ENCODE peak calls at places on chromosomes 13 and 19, in ten cellular contexts. M, I, L, K, N, X, H, O, C and S are unnamed samples.

GRCh38 chr13:89688908-89689307 is 1658.6 kb upstream of the MIR17HG start:
- DNase-seq in M (no peak), L (no peak), N (peak; percentile 26), X (no peak), K (no peak), C (no peak), I (no peak), H (peak; percentile 67), O (no peak), S (no peak)

GRCh38 chr13:72960541-72960940 is 98.3 kb upstream of the KLF5 start:
- DNase-seq in N (no peak), I (no peak), K (no peak), L (no peak), X (no peak), M (no peak), H (no peak), O (no peak), C (no peak), S (no peak)

GRCh38 chr19:23772668-23773063 is 14.0 kb upstream of the ZNF681 start:
- DNase-seq in C (no peak), M (no peak), K (no peak), O (no peak), N (no peak), H (no peak), X (no peak), I (no peak), L (no peak), S (peak; percentile 21)

GRCh38 chr13:27359203-27359821 is 65.1 kb upstream of the GTF3A start:
- DNase-seq in X (no peak), H (peak; percentile 81), K (no peak), L (peak; percentile 22), M (peak; percentile 49), I (no peak), N (peak; percentile 60), O (peak; percentile 77), C (peak; percentile 64), S (peak; percentile 68)

GRCh38 chr19:8609210-8610040 is 1.1 kb downstream of the ADAMTS10 start:
- DNase-seq in I (no peak), O (peak; percentile 68), N (peak; percentile 36), M (peak; percentile 77), C (peak; percentile 81), K (no peak), L (no peak), X (peak; percentile 35), H (peak; percentile 40), S (peak; percentile 78)

GRCh38 chr19:14066139-14066538 is 4.3 kb upstream of the PALM3 start:
- DNase-seq in K (no peak), O (no peak), X (no peak), L (no peak), M (no peak), N (no peak), C (no peak), H (no peak), I (no peak), S (no peak)

GRCh38 chr19:21092107-21092506 is 10.1 kb downstream of the ZNF714 start:
- DNase-seq in I (no peak), K (peak; percentile 3), O (no peak), L (no peak), X (no peak), H (no peak), N (no peak), C (no peak), M (no peak), S (no peak)

GRCh38 chr19:14795078-14795721 is 16.8 kb upstream of the ADGRE2 start:
- DNase-seq in I (no peak), O (no peak), H (no peak), M (no peak), N (peak; percentile 38), L (no peak), C (no peak), K (no peak), X (no peak), S (peak; percentile 38)

DNA sequence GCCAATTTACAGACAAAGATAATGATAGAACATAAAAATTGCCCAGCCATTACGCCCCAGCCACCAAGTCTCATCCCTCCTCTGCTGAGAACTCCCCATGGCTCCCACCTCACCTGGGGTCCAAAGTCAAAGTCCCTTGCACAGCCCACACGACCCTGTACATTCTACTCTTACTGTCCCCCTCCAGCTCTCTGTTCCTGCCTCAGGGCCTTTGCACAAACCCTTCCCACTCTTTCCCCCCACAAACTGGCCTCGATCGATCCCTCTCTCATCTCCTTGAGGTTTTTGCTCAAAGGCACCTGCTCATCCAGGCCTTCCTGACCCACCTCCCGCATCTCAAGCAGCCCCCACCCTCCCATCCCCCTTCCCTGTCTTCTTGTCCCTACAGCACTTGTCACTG is 1.3 kb downstream of the DOCK6 start:
- DNase-seq in C (no peak), K (no peak), I (no peak), O (no peak), H (no peak), N (no peak), M (no peak), X (no peak), L (no peak), S (no peak)
- H3K4me3 ChIP-seq in C (no peak overlapping the region), K (no peak overlapping the region), I (no peak overlapping the region), O (no peak overlapping the region), H (no peak overlapping the region), N (peak overlapping the region; percentile 84), M (no peak overlapping the region), X (peak overlapping the region; percentile 98), L (no peak overlapping the region), S (peak overlapping the region; percentile 97)

DNA sequence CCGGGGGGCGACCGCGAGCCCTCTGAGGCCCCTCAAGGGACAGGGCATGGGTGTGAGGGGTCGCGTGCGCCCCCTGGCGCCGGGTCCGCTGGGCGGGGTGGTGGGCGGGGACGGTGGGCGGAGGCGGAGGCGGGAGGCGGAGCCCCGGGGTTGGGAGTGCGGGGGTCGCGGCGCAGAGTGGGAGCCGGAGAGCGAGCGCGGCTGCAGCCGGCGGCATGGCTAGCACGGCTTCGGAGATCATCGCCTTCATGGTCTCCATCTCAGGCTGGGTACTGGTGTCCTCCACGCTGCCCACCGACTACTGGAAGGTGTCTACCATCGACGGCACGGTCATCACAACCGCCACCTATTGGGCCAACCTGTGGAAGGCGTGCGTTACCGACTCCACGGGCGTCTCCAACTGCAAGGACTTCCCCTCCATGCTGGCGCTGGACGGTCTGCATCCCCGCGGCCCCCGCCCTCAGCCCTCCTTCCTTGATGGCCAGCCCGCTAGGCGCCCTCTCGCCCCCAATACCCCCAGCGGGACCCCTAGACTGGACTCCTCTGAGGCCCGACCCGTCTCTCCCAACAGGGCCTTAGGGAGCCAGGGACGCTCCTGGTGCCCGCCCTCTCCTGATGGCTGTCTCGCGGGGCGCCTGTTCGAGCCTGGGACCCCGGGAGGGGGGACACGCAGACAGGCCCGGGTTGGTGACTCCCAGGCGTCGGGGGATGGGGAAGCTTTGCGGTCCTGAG is at the start of gene CLDN10:
- DNase-seq in O (peak; percentile 52), L (peak; percentile 32), C (no peak), X (no peak), I (no peak), N (peak; percentile 22), K (no peak), H (peak; percentile 26), M (peak; percentile 77), S (no peak)
- H3K27me3 ChIP-seq in O (peaks cover 36% of the 10 kb centered on the region), L (no peaks in the 10 kb centered on the region), C (peaks cover 6% of the 10 kb centered on the region), X (no peaks in the 10 kb centered on the region), I (peaks cover 82% of the 10 kb centered on the region), N (no peaks in the 10 kb centered on the region), K (peaks cover 35% of the 10 kb centered on the region), H (no peaks in the 10 kb centered on the region), M (peaks cover 74% of the 10 kb centered on the region), S (peaks cover 21% of the 10 kb centered on the region)

GRCh38 chr19:1431759-1432506 is 6.3 kb upstream of the RPS15 start:
- DNase-seq in K (no peak), C (no peak), X (no peak), L (no peak), N (no peak), I (no peak), M (no peak), O (no peak), H (no peak), S (no peak)

GRCh38 chr19:1429750-1430149 is 8.4 kb upstream of the RPS15 start:
- DNase-seq in M (no peak), H (peak; percentile 89), L (no peak), O (no peak), X (no peak), C (no peak), K (no peak), N (no peak), I (no peak), S (no peak)

GRCh38 chr19:1428738-1429391 is 9.3 kb upstream of the RPS15 start:
- DNase-seq in I (no peak), L (no peak), C (no peak), O (no peak), M (no peak), K (no peak), X (no peak), N (no peak), H (peak; percentile 53), S (no peak)

GRCh38 chr19:1432507-1432887 is 5.7 kb upstream of the RPS15 start:
- DNase-seq in C (no peak), M (no peak), N (no peak), O (no peak), L (no peak), K (no peak), X (no peak), H (no peak), I (no peak), S (no peak)

DNA sequence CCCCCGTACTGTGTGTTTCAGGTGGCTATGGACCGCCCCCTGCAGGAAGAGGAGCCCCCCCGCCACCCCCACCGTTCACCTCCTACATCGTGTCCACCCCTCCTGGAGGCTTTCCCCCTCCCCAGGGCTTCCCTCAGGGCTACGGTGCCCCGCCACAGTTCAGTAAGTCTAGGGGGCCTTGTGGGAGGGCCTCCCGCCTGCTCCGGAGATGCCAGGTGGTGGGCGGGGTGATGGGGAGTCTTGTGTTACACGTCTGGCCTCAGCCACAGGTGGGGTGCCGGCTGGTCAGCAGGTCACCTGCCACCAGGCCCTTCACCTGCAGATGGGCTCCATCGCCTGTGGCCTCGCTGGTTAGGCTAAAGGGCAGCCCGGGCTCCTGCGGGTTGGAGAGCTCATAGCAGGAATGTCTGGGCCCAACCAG is 8.0 kb upstream of the RPS15 start:
- DNase-seq in L (no peak), N (no peak), M (no peak), X (no peak), I (no peak), C (no peak), O (no peak), H (no peak), K (no peak), S (no peak)
- H3K36me3 ChIP-seq in L (peaks cover 8% of the 10 kb centered on the region), N (peaks cover 75% of the 10 kb centered on the region), M (peaks cover 50% of the 10 kb centered on the region), X (peaks cover 28% of the 10 kb centered on the region), I (peaks cover 29% of the 10 kb centered on the region), C (peaks cover 84% of the 10 kb centered on the region), O (peaks cover 24% of the 10 kb centered on the region), H (no peaks in the 10 kb centered on the region), K (peaks cover 55% of the 10 kb centered on the region), S (peaks cover 82% of the 10 kb centered on the region)

GRCh38 chr19:3508771-3509535 is 2.8 kb downstream of the FZR1 start:
- DNase-seq in M (no peak), L (no peak), H (no peak), C (peak; percentile 6), X (no peak), O (no peak), N (no peak), K (no peak), I (no peak), S (no peak)

GRCh38 chr19:3506384-3507340 is 551 bp downstream of the FZR1 start:
- DNase-seq in C (peak; percentile 9), H (peak; percentile 39), M (no peak), N (peak; percentile 30), X (no peak), L (peak; percentile 17), I (peak; percentile 24), K (no peak), O (peak; percentile 43), S (no peak)

GRCh38 chr19:3505598-3506383 is at the start of gene FZR1:
- DNase-seq in H (peak; percentile 99), K (peak; percentile 87), N (peak; percentile 100), L (peak; percentile 100), M (peak; percentile 96), X (peak; percentile 98), O (peak; percentile 99), C (peak; percentile 98), I (peak; percentile 93), S (peak; percentile 99)

GRCh38 chr19:3509566-3509989 is 3.5 kb downstream of the FZR1 start:
- DNase-seq in H (no peak), N (no peak), L (no peak), X (no peak), C (peak; percentile 68), M (no peak), I (no peak), K (no peak), O (no peak), S (no peak)

GRCh38 chr19:3507371-3508120 is 1.4 kb downstream of the FZR1 start:
- DNase-seq in O (peak; percentile 28), M (no peak), I (no peak), K (no peak), N (no peak), C (no peak), X (no peak), L (no peak), H (peak; percentile 21), S (peak; percentile 61)
- H3K4me3 ChIP-seq in O (peak overlapping the region; percentile 98), M (peak overlapping the region; percentile 90), I (peak overlapping the region; percentile 96), K (peak overlapping the region; percentile 97), N (peak overlapping the region; percentile 97), C (peak overlapping the region; percentile 78), X (peak overlapping the region; percentile 89), L (peak overlapping the region; percentile 93), H (peak overlapping the region; percentile 70), S (peak overlapping the region; percentile 99)